ENCODE peak calls at places on chromosomes 4 and X, in eight cellular contexts. A is hepatocyte; M is RWPE1; W is A673; Q is fibroblast of lung; G is CD4-positive, alpha-beta T cell; K is mesenchymal stem cell; T is AG04450. U is an unnamed sample.

GRCh38 chr4:156825074-156825473 is 146.5 kb downstream of the PDGFC start:
- DNase-seq in A (no peak), M (peak; percentile 7), W (no peak), Q (no peak), G (no peak), K (no peak), T (no peak), U (no peak)

GRCh38 chrX:39809326-39809725 is 288.4 kb downstream of the BCOR start:
- DNase-seq in A (no peak), M (peak; percentile 44), W (no peak), Q (peak; percentile 81), G (no peak), K (peak; percentile 82), T (no peak), U (no peak)

GRCh38 chr4:185318679-185319078 is 77.0 kb downstream of the LRP2BP start:
- DNase-seq in A (peak; percentile 34), M (no peak), W (peak; percentile 62), Q (peak; percentile 37), G (no peak), K (peak; percentile 26), T (no peak), U (no peak)

GRCh38 chrX:42289492-42290385 is 366.4 kb upstream of the CASK start:
- DNase-seq in A (no peak), M (no peak), W (no peak), Q (no peak), G (no peak), K (no peak), T (no peak), U (no peak)

GRCh38 chrX:39491548-39492297 is 606.0 kb downstream of the BCOR start:
- DNase-seq in A (peak; percentile 36), M (no peak), W (no peak), Q (no peak), G (peak; percentile 53), K (no peak), T (no peak), U (no peak)

GRCh38 chr4:15729910-15730533 is 27.2 kb downstream of the BST1 start:
- DNase-seq in A (peak; percentile 63), M (peak; percentile 33), W (peak; percentile 62), Q (peak; percentile 20), G (peak; percentile 11), K (peak; percentile 57), T (no peak), U (no peak)

GRCh38 chr4:69881173-69881773 is 21.3 kb upstream of the SULT1E1 start:
- DNase-seq in A (peak; percentile 71), M (peak; percentile 57), W (peak; percentile 52), Q (peak; percentile 26), G (peak; percentile 9), K (peak; percentile 44), T (peak; percentile 8), U (no peak)

GRCh38 chrX:134544189-134544588 is 84.2 kb downstream of the HPRT1 start:
- DNase-seq in A (no peak), M (no peak), W (no peak), Q (no peak), G (no peak), K (no peak), T (no peak), U (no peak)

GRCh38 chrX:131789664-131790063 is 233.4 kb upstream of the STK26 start:
- DNase-seq in A (no peak), M (no peak), W (no peak), Q (no peak), G (no peak), K (no peak), T (no peak), U (no peak)

GRCh38 chrX:44536198-44536597 is 6.5 kb downstream of the FUNDC1 start:
- DNase-seq in A (no peak), M (no peak), W (no peak), Q (no peak), G (no peak), K (no peak), T (no peak), U (no peak)

GRCh38 chr4:36494766-36495165 is 213.3 kb downstream of the DTHD1 start:
- DNase-seq in A (no peak), M (no peak), W (no peak), Q (no peak), G (no peak), K (no peak), T (no peak), U (no peak)

GRCh38 chr4:140736669-140737343 is 19.4 kb downstream of the TBC1D9 start:
- DNase-seq in A (no peak), M (no peak), W (peak; percentile 32), Q (peak; percentile 36), G (no peak), K (no peak), T (no peak), U (no peak)

GRCh38 chr4:102299708-102300107 is 45.6 kb downstream of the SLC39A8 start:
- DNase-seq in A (peak; percentile 73), M (peak; percentile 54), W (peak; percentile 59), Q (peak; percentile 64), G (peak; percentile 7), K (peak; percentile 55), T (no peak), U (no peak)

GRCh38 chr4:173135241-173135847 is 33.3 kb upstream of the GALNT7 start:
- DNase-seq in A (no peak), M (no peak), W (no peak), Q (peak; percentile 68), G (no peak), K (peak; percentile 70), T (no peak), U (no peak)

GRCh38 chr4:167233523-167234387 is 539 bp downstream of the SPOCK3 start:
- DNase-seq in A (peak; percentile 28), M (no peak), W (peak; percentile 2), Q (peak; percentile 39), G (no peak), K (peak; percentile 26), T (no peak), U (peak; percentile 58)

GRCh38 chr4:4625488-4625887 is 83.6 kb upstream of the STX18 start:
- DNase-seq in A (no peak), M (no peak), W (no peak), Q (no peak), G (no peak), K (peak; percentile 69), T (peak; percentile 29), U (no peak)

GRCh38 chr4:40530961-40531635 is 98.6 kb downstream of the RBM47 start:
- DNase-seq in A (no peak), M (no peak), W (no peak), Q (no peak), G (no peak), K (no peak), T (no peak), U (no peak)

GRCh38 chr4:168488800-168489404 is 8.0 kb upstream of the PALLD start:
- DNase-seq in A (no peak), M (no peak), W (no peak), Q (no peak), G (no peak), K (no peak), T (no peak), U (no peak)

GRCh38 chr4:749771-750666 is 44.4 kb downstream of the PCGF3 start:
- DNase-seq in A (no peak), M (no peak), W (peak; percentile 90), Q (peak; percentile 72), G (no peak), K (no peak), T (no peak), U (peak; percentile 17)

GRCh38 chrX:133637765-133638164 is 222.5 kb upstream of the GPC4 start:
- DNase-seq in A (no peak), M (no peak), W (no peak), Q (no peak), G (no peak), K (no peak), T (no peak), U (no peak)

GRCh38 chr4:27716693-27717505 is 856.3 kb downstream of the STIM2 start:
- DNase-seq in A (no peak), M (no peak), W (no peak), Q (no peak), G (no peak), K (no peak), T (no peak), U (no peak)

GRCh38 chr4:167290684-167291083 is 56.4 kb upstream of the SPOCK3 start:
- DNase-seq in A (peak; percentile 33), M (peak; percentile 7), W (peak; percentile 15), Q (peak; percentile 23), G (no peak), K (peak; percentile 14), T (no peak), U (no peak)

GRCh38 chrX:51496501-51497291 is at the start of gene NUDT11:
- DNase-seq in A (peak; percentile 82), M (peak; percentile 40), W (peak; percentile 78), Q (peak; percentile 72), G (peak; percentile 3), K (peak; percentile 79), T (no peak), U (no peak)

GRCh38 chr4:94284889-94285288 is 57.7 kb downstream of the HPGDS start:
- DNase-seq in A (no peak), M (no peak), W (no peak), Q (no peak), G (no peak), K (no peak), T (no peak), U (no peak)

GRCh38 chr4:154009191-154009590 is 220.3 kb upstream of the SFRP2 start:
- DNase-seq in A (no peak), M (peak; percentile 26), W (no peak), Q (no peak), G (no peak), K (peak; percentile 47), T (no peak), U (no peak)

GRCh38 chrX:75276666-75277065 is 2.8 kb downstream of the UPRT start:
- DNase-seq in A (no peak), M (no peak), W (no peak), Q (peak; percentile 11), G (no peak), K (no peak), T (no peak), U (no peak)
- H3K27ac ChIP-seq in A (no peak overlapping the region), M (no peak overlapping the region), W (no peak overlapping the region), Q (no peak overlapping the region), G (no peak overlapping the region), K (no peak overlapping the region), T (no peak overlapping the region), U (no peak overlapping the region)

DNA sequence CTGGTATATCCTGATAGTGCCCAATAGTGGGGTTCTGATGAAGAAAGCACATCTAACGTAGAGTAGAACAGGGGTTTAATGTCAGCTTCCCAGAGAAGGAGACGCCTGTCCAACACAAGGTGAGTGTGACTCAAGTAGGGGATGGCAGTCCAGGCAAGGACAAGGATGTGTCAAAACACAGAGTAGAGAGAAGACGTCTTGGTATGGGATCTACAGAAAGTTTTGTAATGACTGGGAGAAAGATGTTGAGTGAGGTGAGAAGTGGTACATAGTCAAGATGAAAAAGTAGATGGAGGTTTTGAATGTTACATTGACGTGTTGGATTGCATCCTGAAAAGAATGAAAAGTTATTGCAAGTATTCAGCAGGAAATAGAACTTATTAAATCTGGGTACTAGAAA is 124.4 kb downstream of the TMA16 start:
- DNase-seq in A (no peak), M (no peak), W (no peak), Q (no peak), G (no peak), K (no peak), T (no peak), U (no peak)
- H3K27ac ChIP-seq in A (no peak overlapping the region), M (no peak overlapping the region), W (no peak overlapping the region), Q (no peak overlapping the region), G (no peak overlapping the region), K (no peak overlapping the region), T (no peak overlapping the region), U (no peak overlapping the region)

GRCh38 chrX:80512924-80513323 is 92.7 kb downstream of the TENT5D start:
- DNase-seq in A (no peak), M (no peak), W (no peak), Q (no peak), G (no peak), K (no peak), T (no peak), U (no peak)
- H3K27ac ChIP-seq in A (peak overlapping the region; percentile 80), M (no peak overlapping the region), W (no peak overlapping the region), Q (no peak overlapping the region), G (no peak overlapping the region), K (no peak overlapping the region), T (no peak overlapping the region), U (no peak overlapping the region)

GRCh38 chr4:82522472-82522871 is 39.3 kb downstream of the TMEM150C start:
- DNase-seq in A (no peak), M (no peak), W (no peak), Q (no peak), G (no peak), K (no peak), T (no peak), U (no peak)
- H3K27ac ChIP-seq in A (no peak overlapping the region), M (no peak overlapping the region), W (no peak overlapping the region), Q (no peak overlapping the region), G (no peak overlapping the region), K (no peak overlapping the region), T (no peak overlapping the region), U (no peak overlapping the region)

U was measured in substantia nigra.